ENCODE peak calls at places on chromosomes 13 and 19, in four cellular contexts. A, T, X and O are unnamed samples.

GRCh38 chr13:107867701-107868661 is 347.4 kb downstream of the LIG4 start:
- DNase-seq in X (no peak), A (peak), T (no peak), O (peak)

GRCh38 chr13:41075034-41075433 is 13.7 kb downstream of the WBP4 start:
- DNase-seq in X (no peak), T (no peak), A (peak), O (no peak)

GRCh38 chr19:40768936-40769335 is 6.4 kb upstream of the MIA start:
- DNase-seq in X (no peak), A (no peak), T (no peak), O (no peak)

GRCh38 chr19:49879243-49879960 is 1.9 kb downstream of the TBC1D17 start:
- DNase-seq in A (no peak), T (no peak), X (peak), O (no peak)

GRCh38 chr19:39913682-39914333 is 20.6 kb downstream of the FCGBP start:
- DNase-seq in A (no peak), X (no peak), T (no peak), O (no peak)

GRCh38 chr19:23160766-23161165 is 43.9 kb downstream of the ZNF730 start:
- DNase-seq in A (no peak), T (no peak), X (no peak), O (no peak)

GRCh38 chr13:29481603-29482002 is 113.9 kb downstream of the SLC7A1 start:
- DNase-seq in X (no peak), T (no peak), A (no peak), O (no peak)

GRCh38 chr19:30214651-30215051 is 157.5 kb upstream of the ZNF536 start:
- DNase-seq in X (no peak), A (no peak), T (peak), O (no peak)

GRCh38 chr19:45901432-45901903 is 945 bp downstream of the MYPOP start:
- DNase-seq in A (peak), T (no peak), X (no peak), O (no peak)

GRCh38 chr13:113029487-113030258 is 60.7 kb downstream of the MCF2L start:
- DNase-seq in A (peak), X (no peak), T (no peak), O (no peak)

GRCh38 chr19:9075064-9075964 is 11.5 kb upstream of the OR1M1 start:
- DNase-seq in X (peak), T (no peak), A (peak), O (no peak)

GRCh38 chr19:33557720-33558119 is 36.1 kb upstream of the PEPD start:
- DNase-seq in T (no peak), X (no peak), A (no peak), O (no peak)

GRCh38 chr13:78182813-78183212 is 264.2 kb upstream of the EDNRB start:
- DNase-seq in A (no peak), T (no peak), X (no peak), O (no peak)

GRCh38 chr19:38678217-38678890 is 30.9 kb downstream of the ACTN4 start:
- DNase-seq in T (no peak), A (no peak), X (no peak), O (no peak)

GRCh38 chr19:38676023-38676877 is 28.8 kb downstream of the ACTN4 start:
- DNase-seq in T (no peak), A (no peak), X (no peak), O (no peak)

GRCh38 chr19:38676878-38677646 is 29.6 kb downstream of the ACTN4 start:
- DNase-seq in A (no peak), X (no peak), T (no peak), O (no peak)

GRCh38 chr19:38679839-38680238 is 32.4 kb downstream of the ACTN4 start:
- DNase-seq in A (no peak), T (no peak), X (no peak), O (no peak)

DNA sequence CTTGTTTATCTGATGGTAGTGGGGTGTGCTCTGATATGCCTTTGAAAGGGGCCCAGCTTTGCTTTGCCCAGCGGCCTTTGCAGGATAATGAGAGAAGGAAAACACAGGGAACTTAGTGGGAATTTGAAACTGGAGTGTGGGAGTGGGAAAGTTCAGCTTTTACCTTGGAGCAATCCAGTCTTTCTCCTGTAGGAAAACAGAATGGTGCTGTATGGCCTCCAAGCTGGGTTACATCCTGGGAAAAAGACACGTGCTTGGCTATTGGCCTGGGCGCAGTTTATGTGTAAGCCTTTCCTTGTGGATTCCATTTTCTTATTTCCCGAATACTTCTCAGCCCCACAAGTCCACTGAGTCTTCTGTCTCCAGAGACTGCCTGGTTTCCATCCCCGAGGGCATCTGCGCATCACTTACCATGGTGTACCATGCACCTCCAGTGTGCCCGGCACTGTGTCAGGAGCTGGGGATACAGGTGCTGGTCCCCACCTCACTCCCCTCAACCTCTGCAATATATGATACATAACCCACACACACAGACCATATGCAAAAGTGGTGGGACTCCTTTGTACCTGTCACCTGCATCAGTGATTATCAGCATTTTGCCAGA is 31.5 kb downstream of the ACTN4 start:
- DNase-seq in X (no peak), T (no peak), A (no peak), O (no peak)
- TF ChIP-seq JUND in X (no peak), T (no peak), A (no peak), O (no peak)

DNA sequence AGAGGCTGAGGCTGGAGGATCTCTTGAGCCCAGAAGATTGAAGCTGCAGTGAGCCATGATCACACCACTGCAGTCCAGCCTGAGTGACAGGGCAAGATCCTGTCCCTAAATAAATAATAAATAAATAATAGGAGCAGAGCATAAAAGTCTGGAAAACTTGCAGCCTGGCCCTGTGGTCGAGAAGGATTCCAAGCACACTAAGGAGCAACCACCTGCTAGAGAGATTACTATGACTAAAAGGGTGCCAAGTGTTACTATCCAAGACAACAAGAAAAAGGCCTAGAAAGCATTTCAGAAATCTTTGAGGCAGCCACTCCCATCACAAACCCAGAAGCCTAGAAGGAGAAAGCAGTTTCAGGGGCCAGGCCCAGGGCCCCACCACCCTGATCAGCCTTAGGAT is 46.1 kb downstream of the LHFPL6 start:
- DNase-seq in A (no peak), T (no peak), X (no peak), O (no peak)
- TF ChIP-seq JUND in A (no peak), T (no peak), X (no peak), O (no peak)

GRCh38 chr13:42524487-42525034 is 49.4 kb upstream of the TNFSF11 start:
- DNase-seq in A (no peak), T (peak), X (no peak), O (no peak)

GRCh38 chr13:42525035-42525504 is 48.9 kb upstream of the TNFSF11 start:
- DNase-seq in T (no peak), A (no peak), X (no peak), O (peak)

GRCh38 chr13:42526276-42526675 is 47.7 kb upstream of the TNFSF11 start:
- DNase-seq in T (no peak), A (no peak), X (no peak), O (no peak)
- TF ChIP-seq JUND in T (no peak), A (no peak), X (no peak), O (no peak)

GRCh38 chr19:3879656-3880055 is 829 bp upstream of the ATCAY start:
- DNase-seq in X (no peak), A (peak), T (no peak), O (no peak)

GRCh38 chr19:3882041-3882384 is 1.5 kb downstream of the ATCAY start:
- DNase-seq in T (no peak), A (no peak), X (no peak), O (no peak)

GRCh38 chr19:3880471-3881271 is at the start of gene ATCAY:
- DNase-seq in A (peak), T (no peak), X (no peak), O (no peak)

GRCh38 chr19:3881272-3882040 is 971 bp downstream of the ATCAY start:
- DNase-seq in A (peak), T (no peak), X (no peak), O (no peak)
- TF ChIP-seq JUND in A (no peak), T (no peak), X (no peak), O (no peak)